ENCODE peak calls at places on chromosomes 6 and 20, in six cellular contexts. V is fibroblast of the conjunctiva, S is ecto neural progenitor cell, L is kidney tubule cell, Y is endothelial cell, C is uterus. E is an unnamed sample.

GRCh38 chr6:47701374-47701773 is 3.0 kb downstream of the ADGRF4 start:
- DNase-seq in V (no peak), S (no peak), L (peak; percentile 69), Y (no peak), C (no peak), E (peak; percentile 92)

GRCh38 chr20:53038328-53038727 is 66.2 kb downstream of the TSHZ2 start:
- DNase-seq in V (no peak), S (no peak), L (no peak), Y (no peak), C (no peak), E (no peak)

GRCh38 chr6:6191476-6191875 is 129.0 kb downstream of the F13A1 start:
- DNase-seq in V (no peak), S (no peak), L (no peak), Y (no peak), C (no peak), E (no peak)

GRCh38 chr6:81950877-81951276 is 198.4 kb upstream of the TENT5A start:
- DNase-seq in V (no peak), S (no peak), L (peak; percentile 56), Y (no peak), C (no peak), E (peak; percentile 65)

GRCh38 chr6:138869343-138869742 is 73.5 kb downstream of the ECT2L start:
- DNase-seq in V (no peak), S (peak; percentile 49), L (no peak), Y (no peak), C (peak; percentile 50), E (no peak)

GRCh38 chr20:57680131-57680716 is 29.6 kb downstream of the PMEPA1 start:
- DNase-seq in V (no peak), S (no peak), L (no peak), Y (no peak), C (no peak), E (no peak)

GRCh38 chr20:8454137-8454712 is 322.2 kb downstream of the PLCB1 start:
- DNase-seq in V (peak; percentile 69), S (no peak), L (peak; percentile 90), Y (no peak), C (no peak), E (peak; percentile 52)

GRCh38 chr20:4483481-4483880 is 238.2 kb upstream of the PRND start:
- DNase-seq in V (peak; percentile 40), S (no peak), L (peak; percentile 12), Y (no peak), C (no peak), E (peak; percentile 75)

GRCh38 chr6:4608361-4609115 is 167.7 kb upstream of the CDYL start:
- DNase-seq in V (no peak), S (no peak), L (no peak), Y (no peak), C (no peak), E (no peak)

GRCh38 chr6:90126178-90126577 is 170.5 kb downstream of the BACH2 start:
- DNase-seq in V (no peak), S (no peak), L (no peak), Y (no peak), C (no peak), E (no peak)

GRCh38 chr6:131112252-131112651 is 23.0 kb upstream of the AKAP7 start:
- DNase-seq in V (no peak), S (no peak), L (no peak), Y (no peak), C (no peak), E (no peak)

GRCh38 chr20:62123450-62124118 is 1.3 kb downstream of the LSM14B start:
- DNase-seq in V (no peak), S (no peak), L (peak; percentile 45), Y (no peak), C (no peak), E (peak; percentile 56)

GRCh38 chr20:17343631-17344447 is 117.0 kb downstream of the PCSK2 start:
- DNase-seq in V (peak; percentile 51), S (no peak), L (peak; percentile 29), Y (no peak), C (no peak), E (no peak)

GRCh38 chr6:47440722-47441121 is 36.9 kb upstream of the CD2AP start:
- DNase-seq in V (no peak), S (no peak), L (no peak), Y (no peak), C (no peak), E (no peak)

GRCh38 chr6:27767851-27768250 is 144.3 kb downstream of the OR2B2 start:
- DNase-seq in V (no peak), S (peak; percentile 14), L (no peak), Y (no peak), C (no peak), E (no peak)

GRCh38 chr20:859661-860294 is 26.3 kb downstream of the FAM110A start:
- DNase-seq in V (no peak), S (no peak), L (peak; percentile 13), Y (no peak), C (no peak), E (peak; percentile 72)

GRCh38 chr20:62737271-62737761 is 28.7 kb downstream of the NTSR1 start:
- DNase-seq in V (no peak), S (no peak), L (no peak), Y (no peak), C (no peak), E (no peak)

GRCh38 chr6:67722861-67723261 is 912.2 kb upstream of the ADGRB3 start:
- DNase-seq in V (no peak), S (no peak), L (no peak), Y (no peak), C (no peak), E (no peak)

GRCh38 chr6:109767961-109768360 is 76.9 kb downstream of the FIG4 start:
- DNase-seq in V (no peak), S (no peak), L (no peak), Y (no peak), C (no peak), E (no peak)

GRCh38 chr6:117938324-117938995 is 31.4 kb downstream of the SLC35F1 start:
- DNase-seq in V (no peak), S (no peak), L (peak; percentile 17), Y (no peak), C (peak; percentile 26), E (no peak)

GRCh38 chr6:156175971-156176421 is 601.2 kb upstream of the ARID1B start:
- DNase-seq in V (no peak), S (peak; percentile 60), L (peak; percentile 51), Y (peak; percentile 24), C (peak; percentile 20), E (peak; percentile 14)

GRCh38 chr6:15399651-15400470 is 154.0 kb downstream of the JARID2 start:
- DNase-seq in V (peak; percentile 67), S (peak; percentile 58), L (peak; percentile 32), Y (peak; percentile 21), C (peak; percentile 76), E (no peak)

GRCh38 chr6:44333273-44333919 is 9.1 kb upstream of the SPATS1 start:
- DNase-seq in V (no peak), S (no peak), L (no peak), Y (no peak), C (no peak), E (no peak)

GRCh38 chr6:583639-584038 is 73.3 kb downstream of the HUS1B start:
- DNase-seq in V (no peak), S (no peak), L (no peak), Y (no peak), C (no peak), E (no peak)

GRCh38 chr6:97292671-97293070 is 9.7 kb upstream of the MMS22L start:
- DNase-seq in V (no peak), S (no peak), L (no peak), Y (no peak), C (no peak), E (no peak)

GRCh38 chr20:54468082-54468481 is 7.3 kb upstream of the DOK5 start:
- DNase-seq in V (no peak), S (no peak), L (no peak), Y (no peak), C (no peak), E (no peak)

GRCh38 chr20:3670511-3670910 is 7.3 kb upstream of the GFRA4 start:
- DNase-seq in V (no peak), S (no peak), L (peak; percentile 15), Y (no peak), C (no peak), E (no peak)

GRCh38 chr6:42320762-42321161 is 103.1 kb upstream of the MRPS10 start:
- DNase-seq in V (no peak), S (no peak), L (no peak), Y (no peak), C (no peak), E (peak; percentile 68)

GRCh38 chr20:32004963-32005362 is 5.3 kb upstream of the CCM2L start:
- DNase-seq in V (no peak), S (no peak), L (no peak), Y (no peak), C (no peak), E (no peak)